ENCODE peak calls at places on chromosomes 3 and 15, in nine cellular contexts. One of them, this sample, is unnamed.

GRCh38 chr3:63942513-63942912 is 30.3 kb upstream of the SCAANT1 start:
- DNase-seq in mammary epithelial cell: no peak
- DNase-seq in vagina: no peak
- DNase-seq in ovary: no peak
- DNase-seq in brain microvascular endothelial cell: no peak
- DNase-seq in neural progenitor cell: no peak
- DNase-seq in kidney epithelial cell: no peak
- DNase-seq in right lobe of liver: no peak
- DNase-seq in dorsolateral prefrontal cortex: no peak
- DNase-seq in this sample: no peak

GRCh38 chr15:95470997-95471692 is 859.4 kb upstream of the NR2F2 start:
- DNase-seq in brain microvascular endothelial cell: peak; percentile 43
- DNase-seq in dorsolateral prefrontal cortex: no peak
- DNase-seq in vagina: no peak
- DNase-seq in right lobe of liver: no peak
- DNase-seq in neural progenitor cell: no peak
- DNase-seq in ovary: peak; percentile 58
- DNase-seq in kidney epithelial cell: no peak
- DNase-seq in mammary epithelial cell: no peak
- DNase-seq in this sample: no peak

GRCh38 chr15:69712999-69713398 is 260.4 kb downstream of the RPLP1 start:
- DNase-seq in brain microvascular endothelial cell: no peak
- DNase-seq in ovary: no peak
- DNase-seq in vagina: no peak
- DNase-seq in mammary epithelial cell: no peak
- DNase-seq in neural progenitor cell: no peak
- DNase-seq in dorsolateral prefrontal cortex: no peak
- DNase-seq in right lobe of liver: no peak
- DNase-seq in kidney epithelial cell: no peak
- DNase-seq in this sample: no peak

GRCh38 chr15:31887246-31887645 is 143.1 kb upstream of the CHRNA7 start:
- DNase-seq in neural progenitor cell: peak; percentile 63
- DNase-seq in ovary: no peak
- DNase-seq in mammary epithelial cell: no peak
- DNase-seq in vagina: no peak
- DNase-seq in right lobe of liver: no peak
- DNase-seq in kidney epithelial cell: no peak
- DNase-seq in dorsolateral prefrontal cortex: no peak
- DNase-seq in brain microvascular endothelial cell: no peak
- DNase-seq in this sample: no peak

GRCh38 chr15:81548350-81549116 is 174.5 kb upstream of the TMC3 start:
- DNase-seq in dorsolateral prefrontal cortex: no peak
- DNase-seq in kidney epithelial cell: no peak
- DNase-seq in brain microvascular endothelial cell: no peak
- DNase-seq in neural progenitor cell: no peak
- DNase-seq in ovary: no peak
- DNase-seq in vagina: no peak
- DNase-seq in mammary epithelial cell: no peak
- DNase-seq in right lobe of liver: no peak
- DNase-seq in this sample: no peak

GRCh38 chr3:50617096-50617791 is at the start of gene MAPKAPK3:
- DNase-seq in brain microvascular endothelial cell: no peak
- DNase-seq in right lobe of liver: no peak
- DNase-seq in vagina: no peak
- DNase-seq in ovary: peak; percentile 58
- DNase-seq in kidney epithelial cell: no peak
- DNase-seq in mammary epithelial cell: no peak
- DNase-seq in neural progenitor cell: peak; percentile 75
- DNase-seq in dorsolateral prefrontal cortex: no peak
- DNase-seq in this sample: no peak

GRCh38 chr3:3065876-3066275 is 44.3 kb downstream of the IL5RA start:
- DNase-seq in vagina: no peak
- DNase-seq in mammary epithelial cell: no peak
- DNase-seq in kidney epithelial cell: no peak
- DNase-seq in neural progenitor cell: no peak
- DNase-seq in dorsolateral prefrontal cortex: no peak
- DNase-seq in right lobe of liver: no peak
- DNase-seq in ovary: no peak
- DNase-seq in brain microvascular endothelial cell: no peak
- DNase-seq in this sample: no peak

GRCh38 chr3:142211034-142211433 is 14.4 kb downstream of the GK5 start:
- DNase-seq in ovary: no peak
- DNase-seq in right lobe of liver: no peak
- DNase-seq in kidney epithelial cell: no peak
- DNase-seq in brain microvascular endothelial cell: no peak
- DNase-seq in mammary epithelial cell: no peak
- DNase-seq in vagina: no peak
- DNase-seq in dorsolateral prefrontal cortex: no peak
- DNase-seq in neural progenitor cell: peak; percentile 63
- DNase-seq in this sample: no peak

GRCh38 chr3:156321934-156322333 is 201.6 kb downstream of the KCNAB1 start:
- DNase-seq in vagina: no peak
- DNase-seq in mammary epithelial cell: no peak
- DNase-seq in right lobe of liver: no peak
- DNase-seq in brain microvascular endothelial cell: no peak
- DNase-seq in kidney epithelial cell: no peak
- DNase-seq in neural progenitor cell: peak; percentile 57
- DNase-seq in dorsolateral prefrontal cortex: no peak
- DNase-seq in ovary: no peak
- DNase-seq in this sample: no peak

GRCh38 chr3:143775401-143775970 is 72.8 kb downstream of the SLC9A9 start:
- DNase-seq in ovary: no peak
- DNase-seq in kidney epithelial cell: peak; percentile 4
- DNase-seq in right lobe of liver: no peak
- DNase-seq in dorsolateral prefrontal cortex: no peak
- DNase-seq in vagina: no peak
- DNase-seq in mammary epithelial cell: peak; percentile 44
- DNase-seq in neural progenitor cell: peak; percentile 41
- DNase-seq in brain microvascular endothelial cell: peak; percentile 9
- DNase-seq in this sample: no peak

GRCh38 chr3:105835606-105836005 is 33.2 kb downstream of the CBLB start:
- DNase-seq in neural progenitor cell: no peak
- DNase-seq in mammary epithelial cell: no peak
- DNase-seq in right lobe of liver: no peak
- DNase-seq in kidney epithelial cell: no peak
- DNase-seq in dorsolateral prefrontal cortex: no peak
- DNase-seq in vagina: no peak
- DNase-seq in brain microvascular endothelial cell: no peak
- DNase-seq in ovary: no peak
- DNase-seq in this sample: no peak

GRCh38 chr15:82294061-82294690 is 31.6 kb downstream of the SAXO2 start:
- DNase-seq in kidney epithelial cell: no peak
- DNase-seq in neural progenitor cell: peak; percentile 18
- DNase-seq in right lobe of liver: no peak
- DNase-seq in vagina: no peak
- DNase-seq in ovary: no peak
- DNase-seq in brain microvascular endothelial cell: no peak
- DNase-seq in dorsolateral prefrontal cortex: no peak
- DNase-seq in mammary epithelial cell: no peak
- DNase-seq in this sample: no peak

GRCh38 chr3:149010504-149010951 is 19.2 kb downstream of the GYG1 start:
- DNase-seq in vagina: no peak
- DNase-seq in kidney epithelial cell: no peak
- DNase-seq in neural progenitor cell: no peak
- DNase-seq in ovary: no peak
- DNase-seq in mammary epithelial cell: no peak
- DNase-seq in right lobe of liver: no peak
- DNase-seq in dorsolateral prefrontal cortex: no peak
- DNase-seq in brain microvascular endothelial cell: no peak
- DNase-seq in this sample: no peak

GRCh38 chr3:106013971-106014370 is 145.2 kb upstream of the CBLB start:
- DNase-seq in kidney epithelial cell: peak; percentile 83
- DNase-seq in dorsolateral prefrontal cortex: no peak
- DNase-seq in right lobe of liver: no peak
- DNase-seq in vagina: no peak
- DNase-seq in mammary epithelial cell: peak; percentile 96
- DNase-seq in neural progenitor cell: no peak
- DNase-seq in brain microvascular endothelial cell: peak; percentile 89
- DNase-seq in ovary: no peak
- DNase-seq in this sample: peak; percentile 93

GRCh38 chr3:65101450-65101849 is 413.6 kb upstream of the ADAMTS9 start:
- DNase-seq in kidney epithelial cell: no peak
- DNase-seq in dorsolateral prefrontal cortex: no peak
- DNase-seq in brain microvascular endothelial cell: no peak
- DNase-seq in right lobe of liver: no peak
- DNase-seq in mammary epithelial cell: no peak
- DNase-seq in neural progenitor cell: no peak
- DNase-seq in vagina: no peak
- DNase-seq in ovary: no peak
- DNase-seq in this sample: no peak

GRCh38 chr3:112579697-112580096 is 17.9 kb downstream of the SLC35A5 start:
- DNase-seq in kidney epithelial cell: no peak
- DNase-seq in mammary epithelial cell: peak; percentile 5
- DNase-seq in right lobe of liver: no peak
- DNase-seq in brain microvascular endothelial cell: no peak
- DNase-seq in ovary: no peak
- DNase-seq in neural progenitor cell: no peak
- DNase-seq in vagina: no peak
- DNase-seq in dorsolateral prefrontal cortex: no peak
- DNase-seq in this sample: no peak

GRCh38 chr3:104873331-104873730 is 493.4 kb upstream of the ALCAM start:
- DNase-seq in vagina: no peak
- DNase-seq in right lobe of liver: no peak
- DNase-seq in neural progenitor cell: no peak
- DNase-seq in dorsolateral prefrontal cortex: no peak
- DNase-seq in ovary: no peak
- DNase-seq in kidney epithelial cell: no peak
- DNase-seq in brain microvascular endothelial cell: peak; percentile 80
- DNase-seq in mammary epithelial cell: no peak
- DNase-seq in this sample: no peak

GRCh38 chr15:89409184-89409992 is 74.8 kb upstream of the POLG start:
- DNase-seq in kidney epithelial cell: no peak
- DNase-seq in dorsolateral prefrontal cortex: no peak
- DNase-seq in right lobe of liver: no peak
- DNase-seq in mammary epithelial cell: no peak
- DNase-seq in vagina: no peak
- DNase-seq in neural progenitor cell: peak; percentile 56
- DNase-seq in ovary: no peak
- DNase-seq in brain microvascular endothelial cell: no peak
- DNase-seq in this sample: no peak

GRCh38 chr15:89409993-89410767 is 75.6 kb upstream of the POLG start:
- DNase-seq in vagina: no peak
- DNase-seq in neural progenitor cell: peak; percentile 33
- DNase-seq in right lobe of liver: no peak
- DNase-seq in kidney epithelial cell: no peak
- DNase-seq in mammary epithelial cell: no peak
- DNase-seq in ovary: no peak
- DNase-seq in dorsolateral prefrontal cortex: no peak
- DNase-seq in brain microvascular endothelial cell: no peak
- DNase-seq in this sample: no peak

GRCh38 chr15:89406756-89407650 is 72.4 kb upstream of the POLG start:
- DNase-seq in vagina: no peak
- DNase-seq in kidney epithelial cell: no peak
- DNase-seq in right lobe of liver: no peak
- DNase-seq in dorsolateral prefrontal cortex: no peak
- DNase-seq in brain microvascular endothelial cell: no peak
- DNase-seq in mammary epithelial cell: no peak
- DNase-seq in ovary: no peak
- DNase-seq in neural progenitor cell: peak; percentile 72
- DNase-seq in this sample: no peak

GRCh38 chr15:89406218-89406716 is 71.6 kb upstream of the POLG start:
- DNase-seq in dorsolateral prefrontal cortex: no peak
- DNase-seq in right lobe of liver: no peak
- DNase-seq in vagina: no peak
- DNase-seq in brain microvascular endothelial cell: no peak
- DNase-seq in ovary: no peak
- DNase-seq in kidney epithelial cell: no peak
- DNase-seq in mammary epithelial cell: no peak
- DNase-seq in neural progenitor cell: peak; percentile 30
- DNase-seq in this sample: no peak

GRCh38 chr15:89408512-89409183 is 74.0 kb upstream of the POLG start:
- DNase-seq in ovary: no peak
- DNase-seq in dorsolateral prefrontal cortex: no peak
- DNase-seq in neural progenitor cell: peak; percentile 27
- DNase-seq in vagina: no peak
- DNase-seq in mammary epithelial cell: no peak
- DNase-seq in right lobe of liver: no peak
- DNase-seq in brain microvascular endothelial cell: no peak
- DNase-seq in kidney epithelial cell: no peak
- DNase-seq in this sample: no peak
- H3K27me3 ChIP-seq in ovary: no peaks in the 10 kb centered on the region
- H3K27me3 ChIP-seq in dorsolateral prefrontal cortex: peaks cover 8% of the 10 kb centered on the region
- H3K27me3 ChIP-seq in neural progenitor cell: peaks cover 100% of the 10 kb centered on the region
- H3K27me3 ChIP-seq in vagina: peaks cover 13% of the 10 kb centered on the region
- H3K27me3 ChIP-seq in mammary epithelial cell: peaks cover 62% of the 10 kb centered on the region
- H3K27me3 ChIP-seq in right lobe of liver: peaks cover 47% of the 10 kb centered on the region
- H3K27me3 ChIP-seq in brain microvascular endothelial cell: peaks cover 96% of the 10 kb centered on the region
- H3K27me3 ChIP-seq in kidney epithelial cell: peaks cover 98% of the 10 kb centered on the region
- H3K27me3 ChIP-seq in this sample: peaks cover 91% of the 10 kb centered on the region

GRCh38 chr15:38130200-38130567 is 122.5 kb upstream of the SPRED1 start:
- DNase-seq in right lobe of liver: no peak
- DNase-seq in neural progenitor cell: peak; percentile 4
- DNase-seq in kidney epithelial cell: no peak
- DNase-seq in dorsolateral prefrontal cortex: no peak
- DNase-seq in mammary epithelial cell: peak; percentile 60
- DNase-seq in brain microvascular endothelial cell: no peak
- DNase-seq in vagina: no peak
- DNase-seq in ovary: no peak
- DNase-seq in this sample: no peak
- H3K4me3 ChIP-seq in right lobe of liver: no peak overlapping the region
- H3K4me3 ChIP-seq in neural progenitor cell: no peak overlapping the region
- H3K4me3 ChIP-seq in kidney epithelial cell: no peak overlapping the region
- H3K4me3 ChIP-seq in dorsolateral prefrontal cortex: peak overlapping the region; percentile 43
- H3K4me3 ChIP-seq in mammary epithelial cell: peak overlapping the region; percentile 34
- H3K4me3 ChIP-seq in brain microvascular endothelial cell: peak overlapping the region; percentile 34
- H3K4me3 ChIP-seq in vagina: peak overlapping the region; percentile 21
- H3K4me3 ChIP-seq in ovary: peak overlapping the region; percentile 27
- H3K4me3 ChIP-seq in this sample: peak overlapping the region; percentile 22

GRCh38 chr15:68626739-68627138 is 47.9 kb downstream of the CORO2B start:
- DNase-seq in neural progenitor cell: no peak
- DNase-seq in right lobe of liver: no peak
- DNase-seq in kidney epithelial cell: no peak
- DNase-seq in vagina: no peak
- DNase-seq in brain microvascular endothelial cell: no peak
- DNase-seq in dorsolateral prefrontal cortex: no peak
- DNase-seq in ovary: no peak
- DNase-seq in mammary epithelial cell: peak; percentile 53
- DNase-seq in this sample: no peak
- H3K27me3 ChIP-seq in neural progenitor cell: no peaks in the 10 kb centered on the region
- H3K27me3 ChIP-seq in right lobe of liver: no peaks in the 10 kb centered on the region
- H3K27me3 ChIP-seq in kidney epithelial cell: no peaks in the 10 kb centered on the region
- H3K27me3 ChIP-seq in vagina: no peaks in the 10 kb centered on the region
- H3K27me3 ChIP-seq in brain microvascular endothelial cell: no peaks in the 10 kb centered on the region
- H3K27me3 ChIP-seq in dorsolateral prefrontal cortex: no peaks in the 10 kb centered on the region
- H3K27me3 ChIP-seq in ovary: no peaks in the 10 kb centered on the region
- H3K27me3 ChIP-seq in mammary epithelial cell: no peaks in the 10 kb centered on the region
- H3K27me3 ChIP-seq in this sample: no peaks in the 10 kb centered on the region

DNA sequence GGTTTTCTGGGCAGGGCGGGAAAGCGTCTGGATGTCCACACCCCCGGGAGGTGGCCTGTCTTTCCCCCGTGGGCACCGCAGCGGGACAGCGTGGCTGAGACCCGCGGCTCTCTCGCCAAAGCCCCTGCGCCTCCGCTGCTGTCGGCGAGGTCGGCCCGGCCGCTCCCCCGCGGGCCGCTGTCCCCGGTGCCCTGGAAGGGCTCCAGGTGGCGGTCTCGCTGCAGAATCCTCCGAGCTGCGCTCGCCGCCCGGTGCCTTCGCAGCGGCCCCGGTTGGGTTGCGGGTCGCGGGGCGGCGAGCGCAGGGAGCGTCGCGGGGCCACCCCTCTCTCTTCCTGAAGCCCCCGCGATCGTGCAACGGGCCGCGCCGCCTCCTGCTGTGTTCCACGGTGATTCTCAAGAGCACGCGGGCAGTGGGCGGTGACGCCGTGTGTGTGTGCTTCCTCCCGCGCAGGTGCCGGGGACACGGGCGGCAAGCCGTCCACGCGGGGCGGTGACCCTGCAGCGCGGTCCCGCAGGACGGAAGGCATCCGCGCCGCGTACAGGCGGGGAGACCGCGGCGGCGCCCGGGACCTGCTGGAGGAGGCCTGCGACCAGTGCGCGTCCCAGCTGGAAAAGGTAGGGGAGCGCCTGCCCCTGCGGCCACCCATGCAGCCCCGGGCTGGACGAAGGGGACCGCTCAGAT is 54.3 kb downstream of the LRRK1 start:
- DNase-seq in neural progenitor cell: peak; percentile 82
- DNase-seq in brain microvascular endothelial cell: no peak
- DNase-seq in vagina: no peak
- DNase-seq in right lobe of liver: no peak
- DNase-seq in mammary epithelial cell: no peak
- DNase-seq in kidney epithelial cell: no peak
- DNase-seq in dorsolateral prefrontal cortex: no peak
- DNase-seq in ovary: no peak
- DNase-seq in this sample: no peak
- H3K4me3 ChIP-seq in neural progenitor cell: peak overlapping the region; percentile 60
- H3K4me3 ChIP-seq in brain microvascular endothelial cell: peak overlapping the region; percentile 53
- H3K4me3 ChIP-seq in vagina: peak overlapping the region; percentile 45
- H3K4me3 ChIP-seq in right lobe of liver: peak overlapping the region; percentile 11
- H3K4me3 ChIP-seq in mammary epithelial cell: no peak overlapping the region
- H3K4me3 ChIP-seq in kidney epithelial cell: peak overlapping the region; percentile 44
- H3K4me3 ChIP-seq in dorsolateral prefrontal cortex: peak overlapping the region; percentile 44
- H3K4me3 ChIP-seq in ovary: peak overlapping the region; percentile 7
- H3K4me3 ChIP-seq in this sample: no peak overlapping the region